ENCODE peak calls at places on chromosomes 5 and 9, in eight cellular contexts. One of them, this sample, is unnamed.

GRCh38 chr9:135108801-135109500 is 21.5 kb downstream of the OLFM1 start:
- DNase-seq in EL: no peak
- DNase-seq in renal cortical epithelial cell: no peak
- DNase-seq in left colon: no peak
- DNase-seq in substantia nigra: no peak
- DNase-seq in cardiac fibroblast: no peak
- DNase-seq in T-cell: no peak
- DNase-seq in H1: no peak
- DNase-seq in this sample: no peak

GRCh38 chr9:101427957-101428655 is 7.5 kb downstream of the ALDOB start:
- DNase-seq in H1: no peak
- DNase-seq in renal cortical epithelial cell: peak
- DNase-seq in T-cell: no peak
- DNase-seq in EL: no peak
- DNase-seq in substantia nigra: no peak
- DNase-seq in cardiac fibroblast: no peak
- DNase-seq in left colon: no peak
- DNase-seq in this sample: no peak

GRCh38 chr5:95730730-95731570 is at the start of gene RHOBTB3:
- DNase-seq in EL: peak
- DNase-seq in renal cortical epithelial cell: peak
- DNase-seq in H1: no peak
- DNase-seq in cardiac fibroblast: peak
- DNase-seq in T-cell: peak
- DNase-seq in left colon: peak
- DNase-seq in substantia nigra: peak
- DNase-seq in this sample: peak

GRCh38 chr5:61397238-61397637 is 65.2 kb downstream of the ZSWIM6 start:
- DNase-seq in H1: no peak
- DNase-seq in T-cell: no peak
- DNase-seq in renal cortical epithelial cell: peak
- DNase-seq in left colon: no peak
- DNase-seq in EL: peak
- DNase-seq in cardiac fibroblast: no peak
- DNase-seq in substantia nigra: no peak
- DNase-seq in this sample: no peak

GRCh38 chr5:82991678-82992323 is 85.4 kb downstream of the TMEM167A start:
- DNase-seq in H1: no peak
- DNase-seq in renal cortical epithelial cell: no peak
- DNase-seq in T-cell: no peak
- DNase-seq in EL: no peak
- DNase-seq in cardiac fibroblast: no peak
- DNase-seq in substantia nigra: no peak
- DNase-seq in left colon: no peak
- DNase-seq in this sample: no peak

GRCh38 chr5:10503321-10503720 is 60.5 kb upstream of the ANKRD33B start:
- DNase-seq in substantia nigra: no peak
- DNase-seq in T-cell: no peak
- DNase-seq in H1: no peak
- DNase-seq in EL: no peak
- DNase-seq in left colon: no peak
- DNase-seq in renal cortical epithelial cell: no peak
- DNase-seq in cardiac fibroblast: no peak
- DNase-seq in this sample: no peak

GRCh38 chr5:134026521-134027202 is 21.9 kb upstream of the VDAC1 start:
- DNase-seq in renal cortical epithelial cell: peak
- DNase-seq in EL: peak
- DNase-seq in substantia nigra: no peak
- DNase-seq in H1: peak
- DNase-seq in left colon: peak
- DNase-seq in T-cell: peak
- DNase-seq in cardiac fibroblast: peak
- DNase-seq in this sample: peak

GRCh38 chr9:114538241-114538640 is 33.0 kb upstream of the WHRN start:
- DNase-seq in cardiac fibroblast: no peak
- DNase-seq in renal cortical epithelial cell: peak
- DNase-seq in T-cell: peak
- DNase-seq in left colon: peak
- DNase-seq in substantia nigra: no peak
- DNase-seq in H1: peak
- DNase-seq in EL: no peak
- DNase-seq in this sample: no peak

GRCh38 chr5:124651663-124652513 is 94.6 kb downstream of the ZNF608 start:
- DNase-seq in substantia nigra: peak
- DNase-seq in H1: no peak
- DNase-seq in cardiac fibroblast: peak
- DNase-seq in renal cortical epithelial cell: no peak
- DNase-seq in left colon: peak
- DNase-seq in T-cell: no peak
- DNase-seq in EL: peak
- DNase-seq in this sample: peak

GRCh38 chr9:97923529-97924108 is 1.3 kb upstream of the TRMO start:
- DNase-seq in cardiac fibroblast: peak
- DNase-seq in H1: no peak
- DNase-seq in T-cell: peak
- DNase-seq in left colon: peak
- DNase-seq in renal cortical epithelial cell: peak
- DNase-seq in substantia nigra: peak
- DNase-seq in EL: peak
- DNase-seq in this sample: peak

GRCh38 chr5:124912653-124913328 is 166.4 kb upstream of the ZNF608 start:
- DNase-seq in cardiac fibroblast: no peak
- DNase-seq in T-cell: no peak
- DNase-seq in H1: no peak
- DNase-seq in EL: no peak
- DNase-seq in renal cortical epithelial cell: no peak
- DNase-seq in substantia nigra: peak
- DNase-seq in left colon: no peak
- DNase-seq in this sample: no peak

GRCh38 chr5:27276119-27276518 is 237.7 kb upstream of the CDH9 start:
- DNase-seq in H1: no peak
- DNase-seq in renal cortical epithelial cell: no peak
- DNase-seq in EL: no peak
- DNase-seq in substantia nigra: no peak
- DNase-seq in T-cell: no peak
- DNase-seq in cardiac fibroblast: no peak
- DNase-seq in left colon: no peak
- DNase-seq in this sample: no peak